ENCODE peak calls at places on chromosomes 16 and 17, in seven cellular contexts. R is AG09319, I is left cardiac atrium, B is HS-5, D is AG08395, M is kidney epithelial cell, H is NCI-H510A. K is an unnamed sample.

GRCh38 chr16:26395700-26396099 is 671.0 kb upstream of the C16orf82 start:
- DNase-seq in R (no peak), H (no peak), B (no peak), M (no peak), I (no peak), D (no peak), K (no peak)

GRCh38 chr17:1201132-1201702 is 21.4 kb upstream of the ABR start:
- DNase-seq in D (no peak), H (no peak), M (no peak), B (no peak), I (no peak), R (no peak), K (no peak)

GRCh38 chr16:75256871-75257343 is 5.5 kb upstream of the BCAR1 start:
- DNase-seq in B (no peak), I (peak), M (no peak), D (peak), H (no peak), R (no peak), K (no peak)

GRCh38 chr16:50368410-50369132 is at the start of gene BRD7:
- DNase-seq in B (no peak), D (peak), M (no peak), H (peak), I (peak), R (no peak), K (peak)

GRCh38 chr16:50067290-50067853 is 1.6 kb downstream of the HEATR3 start:
- DNase-seq in I (no peak), D (peak), R (peak), B (no peak), H (no peak), M (no peak), K (no peak)

GRCh38 chr16:89369266-89369895 is 121.0 kb downstream of the ANKRD11 start:
- DNase-seq in I (no peak), M (no peak), R (no peak), B (no peak), D (no peak), H (no peak), K (no peak)

GRCh38 chr16:72471317-72471716 is 299.4 kb upstream of the PMFBP1 start:
- DNase-seq in H (no peak), R (no peak), D (no peak), B (no peak), M (no peak), I (no peak), K (no peak)

GRCh38 chr16:79707867-79708266 is 107.3 kb upstream of the MAF start:
- DNase-seq in M (no peak), B (no peak), D (no peak), I (peak), R (peak), H (no peak), K (no peak)

GRCh38 chr16:12362482-12363458 is 386.2 kb downstream of the SNX29 start:
- DNase-seq in D (peak), H (no peak), B (no peak), R (no peak), M (no peak), I (peak), K (no peak)